ENCODE peak calls at places on chromosomes 5 and 9, in six cellular contexts. L is kidney tubule cell; I is GM23248; G is activated CD8-positive, alpha-beta memory T cell treated with anti-CD3 and anti-CD28 coated beads for 48 hours; W is AG08395; F is hepatic stellate cell. V is an unnamed sample.

GRCh38 chr5:52893105-52893504 is 96.0 kb upstream of the ITGA2 start:
- DNase-seq in L (peak), I (peak), G (no peak), W (peak), F (peak), V (no peak)

GRCh38 chr5:55902696-55903095 is 51.5 kb downstream of the IL31RA start:
- DNase-seq in L (no peak), I (no peak), G (no peak), W (no peak), F (no peak), V (no peak)

GRCh38 chr9:36041491-36041890 is 4.8 kb downstream of the RECK start:
- DNase-seq in L (no peak), I (peak), G (no peak), W (no peak), F (no peak), V (no peak)

GRCh38 chr5:103561670-103562069 is 919 bp downstream of the NUDT12 start:
- DNase-seq in L (peak), I (peak), G (no peak), W (no peak), F (no peak), V (peak)

GRCh38 chr5:99037668-99038067 is 108.9 kb upstream of the CHD1 start:
- DNase-seq in L (no peak), I (no peak), G (no peak), W (no peak), F (no peak), V (peak)

GRCh38 chr9:36158917-36159316 is 10.3 kb upstream of the CCIN start:
- DNase-seq in L (no peak), I (peak), G (no peak), W (no peak), F (no peak), V (no peak)

GRCh38 chr5:168097852-168098251 is 193.6 kb upstream of the WWC1 start:
- DNase-seq in L (peak), I (no peak), G (no peak), W (no peak), F (no peak), V (no peak)

GRCh38 chr5:66689522-66690220 is 93.5 kb downstream of the MAST4 start:
- DNase-seq in L (peak), I (peak), G (no peak), W (no peak), F (no peak), V (peak)

GRCh38 chr5:137666901-137667300 is 69.0 kb downstream of the KLHL3 start:
- DNase-seq in L (no peak), I (no peak), G (no peak), W (no peak), F (no peak), V (no peak)

GRCh38 chr5:54867310-54867944 is 118.0 kb downstream of the ESM1 start:
- DNase-seq in L (peak), I (peak), G (no peak), W (peak), F (peak), V (peak)

GRCh38 chr9:69283003-69283402 is 42.0 kb upstream of the ENTREP1 start:
- DNase-seq in L (no peak), I (no peak), G (no peak), W (no peak), F (no peak), V (no peak)

GRCh38 chr9:19465571-19466267 is 56.9 kb downstream of the ACER2 start:
- DNase-seq in L (no peak), I (no peak), G (no peak), W (no peak), F (no peak), V (no peak)

GRCh38 chr9:37729499-37729898 is 24.1 kb upstream of the TRMT10B start:
- DNase-seq in L (no peak), I (no peak), G (no peak), W (no peak), F (no peak), V (no peak)

GRCh38 chr9:105757496-105758251 is 63.3 kb downstream of the TMEM38B start:
- DNase-seq in L (no peak), I (peak), G (no peak), W (no peak), F (no peak), V (no peak)

GRCh38 chr9:111036068-111036789 is 2.0 kb downstream of the LPAR1 start:
- DNase-seq in L (peak), I (peak), G (no peak), W (peak), F (no peak), V (peak)

GRCh38 chr9:133714606-133715294 is 23.4 kb downstream of the SARDH start:
- DNase-seq in L (peak), I (no peak), G (no peak), W (no peak), F (peak), V (no peak)

GRCh38 chr9:125343518-125344284 is 82.1 kb downstream of the GAPVD1 start:
- DNase-seq in L (peak), I (peak), G (no peak), W (peak), F (peak), V (peak)

GRCh38 chr9:96020822-96021615 is 145.5 kb downstream of the ERCC6L2 start:
- DNase-seq in L (no peak), I (peak), G (no peak), W (peak), F (no peak), V (peak)

GRCh38 chr5:100464418-100464817 is 70.8 kb upstream of the FAM174A start:
- DNase-seq in L (peak), I (peak), G (no peak), W (peak), F (no peak), V (no peak)